ENCODE peak calls at places on chromosome 21, in four cellular contexts. A is right atrium auricular region; H is effector memory CD4-positive, alpha-beta T cell; P is heart right ventricle. T is an unnamed sample.

GRCh38 chr21:18451679-18452078 is 48.1 kb upstream of the TMPRSS15 start:
- DNase-seq in A (no peak), H (no peak), P (no peak), T (no peak)

GRCh38 chr21:38531610-38532009 is 33.3 kb upstream of the ERG start:
- DNase-seq in A (no peak), H (no peak), P (peak; percentile 9), T (no peak)

GRCh38 chr21:39610705-39611104 is 2.0 kb upstream of the B3GALT5 start:
- DNase-seq in A (no peak), H (no peak), P (no peak), T (no peak)

GRCh38 chr21:14613496-14613895 is 67.4 kb upstream of the SAMSN1 start:
- DNase-seq in A (no peak), H (no peak), P (no peak), T (no peak)

GRCh38 chr21:35711213-35711612 is 349.1 kb downstream of the SETD4 start:
- DNase-seq in A (no peak), H (no peak), P (no peak), T (no peak)

GRCh38 chr21:44618504-44618903 is 6.6 kb downstream of the KRTAP10-8 start:
- DNase-seq in A (peak; percentile 58), H (no peak), P (peak; percentile 39), T (no peak)

GRCh38 chr21:44012474-44013379 is 618 bp downstream of the TRAPPC10 start:
- DNase-seq in A (no peak), H (peak; percentile 70), P (peak; percentile 53), T (peak; percentile 89)

GRCh38 chr21:16308269-16308668 is 578.5 kb downstream of the USP25 start:
- DNase-seq in A (no peak), H (no peak), P (no peak), T (no peak)

GRCh38 chr21:17387030-17387617 is 125.7 kb upstream of the CXADR start:
- DNase-seq in A (no peak), H (no peak), P (peak; percentile 47), T (no peak)

GRCh38 chr21:9741343-9741742 is 780.0 kb upstream of the TPTE start:
- DNase-seq in A (no peak), H (no peak), P (no peak), T (no peak)
- H3K9me3 ChIP-seq in A (no peaks in the 10 kb centered on the region), H (peaks cover 6% of the 10 kb centered on the region), P (no peaks in the 10 kb centered on the region), T (no peaks in the 10 kb centered on the region)

DNA sequence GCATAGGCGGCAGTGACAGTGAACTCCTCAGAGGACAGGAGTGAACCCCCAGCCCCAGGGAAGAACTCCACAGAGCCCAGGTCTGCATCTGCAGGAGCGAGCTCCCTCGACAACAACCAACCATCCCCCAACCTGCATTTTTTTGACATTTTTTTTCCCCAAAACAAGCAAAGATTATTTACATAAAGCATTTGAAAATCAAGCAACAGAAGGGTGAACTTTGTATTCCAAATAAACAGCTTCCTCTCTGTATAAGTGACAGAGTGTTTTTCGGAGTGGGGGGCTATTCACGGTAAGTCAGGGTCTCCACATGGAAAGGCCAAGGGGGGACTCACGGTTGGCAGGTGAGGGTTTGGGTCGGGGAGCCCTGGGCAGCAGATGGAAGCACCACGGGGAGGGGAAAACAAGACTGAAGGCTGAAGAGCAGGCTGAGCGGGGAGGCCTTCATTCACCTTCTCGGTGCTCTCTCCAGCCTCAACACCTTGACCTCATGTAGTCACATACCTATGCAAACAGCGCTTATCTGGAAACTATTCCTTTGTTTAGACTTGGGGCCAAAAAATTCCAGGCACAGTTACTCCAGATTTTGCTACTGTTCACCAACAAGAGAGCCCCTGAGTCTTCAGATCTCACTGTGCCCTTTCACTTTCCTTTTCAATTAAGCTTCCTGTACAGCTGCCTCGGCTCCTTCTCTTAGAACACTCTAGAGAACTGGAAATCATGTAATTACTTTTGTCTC is 27.6 kb downstream of the C2CD2 start:
- DNase-seq in A (no peak), H (no peak), P (no peak), T (peak; percentile 67)
- H3K4me1 ChIP-seq in A (peaks cover 51% of the 10 kb centered on the region), H (peaks cover 4% of the 10 kb centered on the region), P (peaks cover 14% of the 10 kb centered on the region), T (peaks cover 49% of the 10 kb centered on the region)

GRCh38 chr21:26444646-26445045 is 128.4 kb downstream of the CYYR1 start:
- DNase-seq in A (no peak), H (no peak), P (no peak), T (no peak)
- H3K9me3 ChIP-seq in A (no peaks in the 10 kb centered on the region), H (no peaks in the 10 kb centered on the region), P (no peaks in the 10 kb centered on the region), T (no peaks in the 10 kb centered on the region)

GRCh38 chr21:45871616-45872236 is 109.8 kb upstream of the COL6A1 start:
- DNase-seq in A (no peak), H (no peak), P (no peak), T (no peak)
- H3K4me1 ChIP-seq in A (no peaks in the 10 kb centered on the region), H (no peaks in the 10 kb centered on the region), P (no peaks in the 10 kb centered on the region), T (peaks cover 13% of the 10 kb centered on the region)

DNA sequence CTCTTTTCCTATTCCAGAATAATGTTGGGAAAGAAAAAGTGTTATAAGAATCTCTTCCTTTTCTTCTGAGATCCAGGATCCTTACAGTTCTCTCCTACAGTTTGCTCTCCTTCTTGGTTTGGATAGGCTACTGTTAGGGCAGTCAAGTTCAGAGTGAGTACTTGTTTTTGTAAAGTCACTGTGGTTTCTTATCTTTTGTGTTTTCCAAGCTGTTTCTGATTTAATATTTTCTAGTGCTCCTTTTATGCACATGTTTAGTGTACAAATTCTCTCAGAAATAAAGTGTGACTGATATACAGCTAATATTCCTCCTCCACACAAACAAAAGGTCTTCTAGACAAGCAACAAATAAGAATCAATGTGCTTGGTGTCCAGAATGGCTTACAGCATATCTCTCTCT is 107.7 kb downstream of the BACH1 start:
- DNase-seq in A (no peak), H (no peak), P (no peak), T (no peak)
- H3K9me3 ChIP-seq in A (no peaks in the 10 kb centered on the region), H (no peaks in the 10 kb centered on the region), P (no peaks in the 10 kb centered on the region), T (no peaks in the 10 kb centered on the region)